ENCODE peak calls at places on chromosome 4, in seven cellular contexts. F, M, J, L, Z, G and S are unnamed samples. For H3K4me1 and H3K36me3, the result is how much of the 10 kb centered on the place peaks cover.

GRCh38 chr4:24104173-24104572 is 214.3 kb upstream of the PPARGC1A start:
- DNase-seq in F (no peak), M (peak), J (no peak), L (no peak), Z (no peak), G (peak), S (no peak)

GRCh38 chr4:173500841-173501591 is 29.0 kb downstream of the HAND2 start:
- DNase-seq in F (no peak), M (no peak), J (no peak), L (peak), Z (no peak), G (no peak), S (no peak)

GRCh38 chr4:159902648-159903047 is 799.8 kb downstream of the RAPGEF2 start:
- DNase-seq in F (no peak), M (no peak), J (no peak), L (no peak), Z (no peak), G (no peak), S (no peak)

GRCh38 chr4:76806336-76806735 is 91.6 kb downstream of the SOWAHB start:
- DNase-seq in F (no peak), M (peak), J (no peak), L (no peak), Z (no peak), G (peak), S (no peak)

GRCh38 chr4:155772459-155773195 is 13.8 kb downstream of the GUCY1B1 start:
- DNase-seq in F (no peak), M (no peak), J (no peak), L (no peak), Z (no peak), G (no peak), S (no peak)

GRCh38 chr4:176150283-176150682 is 45.1 kb downstream of the SPATA4 start:
- DNase-seq in F (no peak), M (peak), J (no peak), L (no peak), Z (no peak), G (peak), S (peak)

GRCh38 chr4:54061067-54061466 is 3.3 kb downstream of the CHIC2 start:
- DNase-seq in F (no peak), M (no peak), J (no peak), L (no peak), Z (no peak), G (no peak), S (no peak)

GRCh38 chr4:89482248-89482647 is 174.6 kb upstream of the GPRIN3 start:
- DNase-seq in F (no peak), M (peak), J (no peak), L (no peak), Z (no peak), G (peak), S (peak)

GRCh38 chr4:13455411-13455810 is 28.7 kb downstream of the RAB28 start:
- DNase-seq in F (no peak), M (peak), J (no peak), L (peak), Z (no peak), G (no peak), S (no peak)

GRCh38 chr4:134727696-134728095 is 526.1 kb upstream of the PABPC4L start:
- DNase-seq in F (no peak), M (no peak), J (no peak), L (no peak), Z (no peak), G (no peak), S (no peak)

GRCh38 chr4:24321151-24321550 is 263.2 kb downstream of the DHX15 start:
- DNase-seq in F (no peak), M (peak), J (no peak), L (no peak), Z (no peak), G (peak), S (no peak)

GRCh38 chr4:186900232-186900900 is 176.7 kb upstream of the FAT1 start:
- DNase-seq in F (no peak), M (peak), J (no peak), L (no peak), Z (no peak), G (peak), S (peak)

GRCh38 chr4:113584407-113585150 is 177.0 kb downstream of the CAMK2D start:
- DNase-seq in F (no peak), M (peak), J (no peak), L (no peak), Z (no peak), G (peak), S (peak)

DNA sequence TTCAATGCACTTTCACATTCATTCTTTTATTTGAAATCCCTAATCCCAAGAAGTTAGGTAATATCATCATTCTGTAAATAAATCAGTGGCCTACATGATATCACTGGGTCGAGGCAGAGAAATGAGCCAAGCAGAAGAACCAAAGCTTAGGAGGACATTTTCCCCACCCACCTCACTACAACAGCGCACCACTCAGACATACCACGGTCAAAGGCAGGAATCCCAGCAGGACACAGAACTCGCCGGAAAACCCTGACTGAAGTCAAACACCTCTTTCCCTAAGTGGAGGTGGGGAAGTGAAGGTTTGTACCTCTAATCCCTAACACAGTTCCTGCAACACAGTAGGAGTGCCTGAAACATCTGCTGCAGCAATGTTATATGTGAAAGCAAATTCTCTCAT is 21.5 kb downstream of the RELL1 start:
- DNase-seq in F (no peak), M (no peak), J (no peak), L (no peak), Z (no peak), G (no peak), S (no peak)
- H3K4me1 ChIP-seq in F (half or more), M (under half), J (under half), L (under half), Z (under half), G (under half), S (under half)

GRCh38 chr4:5142726-5143125 is 91.4 kb downstream of the STK32B start:
- DNase-seq in F (peak), M (peak), J (peak), L (no peak), Z (no peak), G (peak), S (peak)

GRCh38 chr4:5143940-5144339 is 92.7 kb downstream of the STK32B start:
- DNase-seq in F (no peak), M (no peak), J (no peak), L (no peak), Z (no peak), G (peak), S (no peak)

GRCh38 chr4:5143306-5143861 is 92.1 kb downstream of the STK32B start:
- DNase-seq in F (no peak), M (no peak), J (no peak), L (no peak), Z (no peak), G (no peak), S (no peak)

GRCh38 chr4:5146248-5146647 is 95.0 kb downstream of the STK32B start:
- DNase-seq in F (no peak), M (no peak), J (no peak), L (no peak), Z (no peak), G (no peak), S (no peak)

GRCh38 chr4:5144384-5144783 is 93.1 kb downstream of the STK32B start:
- DNase-seq in F (no peak), M (no peak), J (no peak), L (no peak), Z (no peak), G (no peak), S (no peak)
- H3K36me3 ChIP-seq in F (under half), M (under half), J (under half), L (under half), Z (under half), G (under half), S (under half)

GRCh38 chr4:156971623-156972369 is at the start of gene PDGFC:
- DNase-seq in F (peak), M (peak), J (peak), L (peak), Z (no peak), G (peak), S (peak)
- H3K27ac ChIP-seq in F (peak), M (peak), J (peak), L (peak), Z (no peak), G (peak), S (peak)

DNA sequence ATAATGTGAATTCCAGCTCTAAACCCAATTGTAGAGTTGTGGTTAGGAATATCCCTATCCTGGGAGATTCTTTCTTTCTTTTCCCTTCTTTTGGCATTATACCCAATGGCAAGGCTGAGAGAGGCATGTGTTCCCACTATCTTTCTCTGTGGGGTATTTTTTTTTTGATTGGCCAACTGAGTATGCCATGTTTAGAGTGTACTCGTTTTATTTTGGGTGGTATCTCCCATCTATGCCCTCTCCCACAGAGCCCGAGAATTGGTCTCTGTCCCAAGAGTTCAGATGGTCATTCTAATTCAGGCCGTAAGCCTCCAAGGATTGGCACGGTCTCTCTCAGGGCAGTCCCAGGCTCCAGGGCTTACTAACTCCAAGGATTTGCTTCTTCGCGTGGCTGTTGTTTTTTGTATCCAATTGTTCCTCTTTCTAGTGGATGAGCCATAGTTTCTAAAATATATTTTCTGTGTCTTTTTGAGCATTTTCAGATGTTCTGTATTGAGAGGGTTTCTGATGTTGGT is 198.8 kb downstream of the SLC4A4 start:
- DNase-seq in F (no peak), M (peak), J (no peak), L (no peak), Z (no peak), G (peak), S (no peak)
- H3K4me1 ChIP-seq in F (under half), M (under half), J (under half), L (under half), Z (under half), G (under half), S (under half)

DNA sequence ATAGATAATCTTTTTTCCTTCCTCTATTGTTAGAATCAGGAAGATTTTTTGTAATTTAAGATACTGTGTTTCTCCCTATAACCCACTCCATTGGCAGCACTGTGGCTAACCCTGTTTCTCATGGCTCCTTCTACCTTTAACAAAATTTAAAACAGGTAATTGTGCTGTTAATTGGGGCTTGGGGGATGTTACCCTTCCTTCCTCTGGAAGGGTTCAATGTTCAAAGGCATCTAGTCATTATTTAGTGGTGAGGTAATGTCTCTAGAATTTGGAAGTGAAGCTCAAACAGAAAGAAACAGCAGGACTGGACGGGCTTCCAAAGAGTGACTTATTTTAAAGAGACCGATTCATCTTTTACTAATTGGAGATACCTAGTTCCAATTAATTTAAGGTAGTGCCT is 166.4 kb downstream of the TRIML1 start:
- DNase-seq in F (no peak), M (no peak), J (no peak), L (no peak), Z (no peak), G (no peak), S (no peak)
- H3K36me3 ChIP-seq in F (under half), M (under half), J (under half), L (under half), Z (under half), G (under half), S (under half)

GRCh38 chr4:15805583-15806517 is 27.7 kb downstream of the CD38 start:
- DNase-seq in F (peak), M (peak), J (peak), L (no peak), Z (no peak), G (peak), S (peak)

GRCh38 chr4:15809058-15809457 is 30.9 kb downstream of the CD38 start:
- DNase-seq in F (no peak), M (no peak), J (no peak), L (no peak), Z (no peak), G (no peak), S (no peak)

GRCh38 chr4:15811703-15812325 is 33.7 kb downstream of the CD38 start:
- DNase-seq in F (no peak), M (no peak), J (no peak), L (no peak), Z (no peak), G (peak), S (no peak)

DNA sequence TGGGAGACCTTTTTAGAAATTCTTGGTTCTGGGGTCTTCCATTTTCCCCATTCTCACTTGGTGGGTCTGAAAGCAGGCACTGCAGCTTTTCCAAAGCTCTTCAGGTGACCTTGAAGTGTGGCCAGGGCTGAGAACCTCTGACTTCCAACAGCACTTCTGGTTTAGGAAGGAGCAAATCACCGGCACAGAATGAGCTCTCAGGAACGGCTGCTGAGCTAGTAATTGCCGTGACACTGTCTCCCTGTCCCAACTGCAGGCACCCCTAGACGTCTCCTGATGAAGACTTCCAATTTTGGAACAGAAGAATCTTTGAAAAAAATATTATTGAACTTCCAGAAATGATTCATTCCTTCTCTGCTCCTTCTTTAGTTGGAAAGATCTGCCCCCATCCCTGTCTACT is 31.3 kb downstream of the CD38 start:
- DNase-seq in F (no peak), M (no peak), J (no peak), L (no peak), Z (no peak), G (no peak), S (no peak)
- H3K27ac ChIP-seq in F (no peak), M (no peak), J (no peak), L (no peak), Z (no peak), G (no peak), S (peak)

GRCh38 chr4:2257361-2258001 is 4.4 kb downstream of the MXD4 start:
- DNase-seq in F (peak), M (no peak), J (peak), L (peak), Z (peak), G (no peak), S (no peak)

GRCh38 chr4:2254665-2255500 is 7.0 kb downstream of the MXD4 start:
- DNase-seq in F (peak), M (no peak), J (peak), L (peak), Z (no peak), G (no peak), S (no peak)

GRCh38 chr4:2256781-2257191 is 5.1 kb downstream of the MXD4 start:
- DNase-seq in F (peak), M (no peak), J (peak), L (peak), Z (no peak), G (peak), S (no peak)

GRCh38 chr4:2255501-2256155 is 6.3 kb downstream of the MXD4 start:
- DNase-seq in F (peak), M (peak), J (peak), L (peak), Z (no peak), G (peak), S (no peak)

DNA sequence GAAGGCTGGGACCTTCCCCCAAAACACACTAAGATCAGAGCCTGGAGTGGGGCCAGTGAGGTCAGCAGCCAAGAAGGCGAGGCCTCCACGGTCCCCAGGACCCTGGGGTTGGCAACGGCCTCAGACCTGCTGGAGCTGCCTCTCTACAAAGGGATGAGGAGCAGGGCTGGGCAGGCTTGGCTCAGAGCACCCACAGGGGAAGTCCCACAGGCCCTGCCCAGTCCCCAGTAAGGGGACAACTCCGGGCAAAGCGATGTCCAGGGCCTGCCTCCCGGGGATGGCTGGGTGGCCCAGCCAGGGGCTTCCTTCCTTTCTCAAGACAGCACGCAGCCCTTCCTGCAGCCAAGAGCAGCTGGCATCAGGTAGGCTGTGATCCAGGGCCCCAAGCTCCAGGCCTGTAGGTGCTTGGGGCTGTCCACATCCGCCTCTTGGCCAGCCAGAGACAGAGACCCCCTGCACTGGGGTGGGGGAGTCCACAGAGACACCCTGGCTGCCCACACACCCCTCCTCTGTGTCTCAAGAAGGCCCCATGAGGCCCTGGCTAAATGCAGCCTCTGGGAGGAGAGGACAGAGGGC is 5.7 kb downstream of the MXD4 start:
- DNase-seq in F (peak), M (no peak), J (peak), L (peak), Z (peak), G (no peak), S (no peak)
- H3K4me1 ChIP-seq in F (half or more), M (under half), J (half or more), L (under half), Z (under half), G (under half), S (under half)

GRCh38 chr4:139392797-139393196 is 61.1 kb upstream of the RAB33B start:
- DNase-seq in F (no peak), M (peak), J (no peak), L (no peak), Z (no peak), G (no peak), S (no peak)

GRCh38 chr4:139386421-139386820 is 67.5 kb upstream of the RAB33B start:
- DNase-seq in F (no peak), M (no peak), J (no peak), L (no peak), Z (no peak), G (no peak), S (no peak)

GRCh38 chr4:139389102-139389501 is 64.8 kb upstream of the RAB33B start:
- DNase-seq in F (no peak), M (no peak), J (no peak), L (no peak), Z (no peak), G (no peak), S (no peak)

GRCh38 chr4:139391731-139392130 is 62.2 kb upstream of the RAB33B start:
- DNase-seq in F (no peak), M (no peak), J (no peak), L (no peak), Z (no peak), G (no peak), S (no peak)
- H3K36me3 ChIP-seq in F (half or more), M (under half), J (under half), L (under half), Z (under half), G (under half), S (under half)